ENCODE peak calls at places on chromosome 2, in eight cellular contexts. K, T, I, Y, U, G, D and F are unnamed samples.

GRCh38 chr2:2810504-2810903 is 479.4 kb upstream of the MYT1L start:
- DNase-seq in K (no peak), T (no peak), I (no peak), Y (no peak), U (no peak), G (no peak), D (no peak), F (no peak)

GRCh38 chr2:47654790-47655562 is 128.0 kb upstream of the MSH6 start:
- DNase-seq in K (peak; percentile 28), T (no peak), I (no peak), Y (no peak), U (peak; percentile 41), G (peak; percentile 95), D (no peak), F (no peak)

GRCh38 chr2:55114597-55114996 is 64.3 kb upstream of the RTN4 start:
- DNase-seq in K (no peak), T (no peak), I (no peak), Y (no peak), U (no peak), G (no peak), D (no peak), F (no peak)

GRCh38 chr2:146305164-146305563 is 1539.7 kb upstream of the ACVR2A start:
- DNase-seq in K (no peak), T (no peak), I (no peak), Y (no peak), U (no peak), G (no peak), D (no peak), F (no peak)

GRCh38 chr2:218323526-218324472 is 31.5 kb upstream of the TMBIM1 start:
- DNase-seq in K (no peak), T (peak; percentile 83), I (no peak), Y (no peak), U (peak; percentile 74), G (peak; percentile 16), D (peak; percentile 59), F (no peak)

GRCh38 chr2:157903626-157904025 is 27.5 kb upstream of the ACVR1 start:
- DNase-seq in K (no peak), T (no peak), I (no peak), Y (no peak), U (no peak), G (no peak), D (no peak), F (no peak)

GRCh38 chr2:218221015-218221414 is 4.0 kb downstream of the ARPC2 start:
- DNase-seq in K (no peak), T (no peak), I (no peak), Y (no peak), U (no peak), G (no peak), D (no peak), F (no peak)

GRCh38 chr2:190766174-190766572 is 114.4 kb upstream of the GLS start:
- DNase-seq in K (no peak), T (no peak), I (no peak), Y (no peak), U (peak; percentile 36), G (no peak), D (no peak), F (no peak)

GRCh38 chr2:160110674-160111239 is 48.3 kb upstream of the PLA2R1 start:
- DNase-seq in K (no peak), T (no peak), I (no peak), Y (no peak), U (no peak), G (no peak), D (no peak), F (no peak)